ENCODE peak calls at places on chromosome 1, in six cellular contexts. U, F, T, Y, H and K are unnamed samples.

GRCh38 chr1:97441966-97442365 is 478.9 kb downstream of the DPYD start:
- DNase-seq in U (no peak), F (no peak), T (no peak), Y (no peak), H (no peak), K (no peak)

GRCh38 chr1:12773438-12773837 is at the start of gene PRAMEF12:
- DNase-seq in U (no peak), F (no peak), T (no peak), Y (no peak), H (no peak), K (no peak)

GRCh38 chr1:205477759-205478247 is 22.0 kb upstream of the BLACAT1 start:
- DNase-seq in U (peak; percentile 42), F (peak; percentile 60), T (peak; percentile 45), Y (no peak), H (no peak), K (no peak)

GRCh38 chr1:99348375-99349132 is 84.3 kb downstream of the PLPPR4 start:
- DNase-seq in U (no peak), F (no peak), T (no peak), Y (no peak), H (no peak), K (no peak)

GRCh38 chr1:34164510-34165381 is at the start of gene CSMD2:
- DNase-seq in U (no peak), F (peak; percentile 68), T (no peak), Y (no peak), H (peak; percentile 82), K (no peak)

GRCh38 chr1:111334169-111334568 is 43.5 kb downstream of the CHIA start:
- DNase-seq in U (no peak), F (peak; percentile 75), T (peak; percentile 57), Y (peak; percentile 75), H (no peak), K (no peak)

GRCh38 chr1:82704966-82705365 is 904.2 kb downstream of the ADGRL2 start:
- DNase-seq in U (no peak), F (no peak), T (no peak), Y (no peak), H (no peak), K (no peak)

GRCh38 chr1:184635347-184636155 is 119.1 kb downstream of the EDEM3 start:
- DNase-seq in U (no peak), F (peak; percentile 32), T (no peak), Y (no peak), H (no peak), K (no peak)